ENCODE peak calls at places on chromosome 16, in six cellular contexts. One of them, this sample, is unnamed.

GRCh38 chr16:15967223-15967546 is 17.8 kb downstream of the ABCC1 start:
- DNase-seq in K562: no peak
- DNase-seq in A549: no peak
- DNase-seq in PC-3: no peak
- DNase-seq in MM.1S: no peak
- DNase-seq in neural progenitor cell: no peak
- DNase-seq in this sample: no peak

GRCh38 chr16:27240948-27241531 is 27.5 kb downstream of the NSMCE1 start:
- DNase-seq in K562: no peak
- DNase-seq in A549: no peak
- DNase-seq in PC-3: peak
- DNase-seq in MM.1S: no peak
- DNase-seq in neural progenitor cell: no peak
- DNase-seq in this sample: no peak

GRCh38 chr16:79381552-79382042 is 218.9 kb downstream of the MAF start:
- DNase-seq in K562: no peak
- DNase-seq in A549: no peak
- DNase-seq in PC-3: no peak
- DNase-seq in MM.1S: no peak
- DNase-seq in neural progenitor cell: no peak
- DNase-seq in this sample: peak

GRCh38 chr16:31077592-31078199 is 3.5 kb downstream of the ZNF646 start:
- DNase-seq in K562: no peak
- DNase-seq in A549: no peak
- DNase-seq in PC-3: no peak
- DNase-seq in MM.1S: no peak
- DNase-seq in neural progenitor cell: no peak
- DNase-seq in this sample: no peak

GRCh38 chr16:19882186-19882585 is 2.5 kb downstream of the GPRC5B start:
- DNase-seq in K562: no peak
- DNase-seq in A549: no peak
- DNase-seq in PC-3: no peak
- DNase-seq in MM.1S: no peak
- DNase-seq in neural progenitor cell: peak
- DNase-seq in this sample: no peak

GRCh38 chr16:29806096-29806579 is at the start of gene MAZ:
- DNase-seq in K562: peak
- DNase-seq in A549: no peak
- DNase-seq in PC-3: no peak
- DNase-seq in MM.1S: peak
- DNase-seq in neural progenitor cell: no peak
- DNase-seq in this sample: peak

GRCh38 chr16:87132361-87133014 is 184.7 kb downstream of the C16orf95 start:
- DNase-seq in K562: no peak
- DNase-seq in A549: no peak
- DNase-seq in PC-3: peak
- DNase-seq in MM.1S: no peak
- DNase-seq in neural progenitor cell: peak
- DNase-seq in this sample: peak

GRCh38 chr16:66894948-66895696 is 14.8 kb downstream of the PDP2 start:
- DNase-seq in K562: peak
- DNase-seq in A549: peak
- DNase-seq in PC-3: peak
- DNase-seq in MM.1S: peak
- DNase-seq in neural progenitor cell: peak
- DNase-seq in this sample: peak

GRCh38 chr16:1338119-1338730 is 4.8 kb downstream of the BAIAP3 start:
- DNase-seq in K562: no peak
- DNase-seq in A549: peak
- DNase-seq in PC-3: peak
- DNase-seq in MM.1S: no peak
- DNase-seq in neural progenitor cell: peak
- DNase-seq in this sample: peak

GRCh38 chr16:51615141-51615540 is 464.1 kb upstream of the SALL1 start:
- DNase-seq in K562: no peak
- DNase-seq in A549: no peak
- DNase-seq in PC-3: no peak
- DNase-seq in MM.1S: no peak
- DNase-seq in neural progenitor cell: peak
- DNase-seq in this sample: no peak

GRCh38 chr16:87740909-87741424 is 24.8 kb downstream of the KLHDC4 start:
- DNase-seq in K562: no peak
- DNase-seq in A549: no peak
- DNase-seq in PC-3: no peak
- DNase-seq in MM.1S: no peak
- DNase-seq in neural progenitor cell: no peak
- DNase-seq in this sample: no peak

GRCh38 chr16:79469999-79470398 is 130.5 kb downstream of the MAF start:
- DNase-seq in K562: no peak
- DNase-seq in A549: no peak
- DNase-seq in PC-3: no peak
- DNase-seq in MM.1S: no peak
- DNase-seq in neural progenitor cell: no peak
- DNase-seq in this sample: peak

GRCh38 chr16:67395458-67396158 is 2.3 kb upstream of the TPPP3 start:
- DNase-seq in K562: no peak
- DNase-seq in A549: no peak
- DNase-seq in PC-3: no peak
- DNase-seq in MM.1S: no peak
- DNase-seq in neural progenitor cell: peak
- DNase-seq in this sample: no peak

GRCh38 chr16:81315271-81316175 is 761 bp downstream of the GAN start:
- DNase-seq in K562: peak
- DNase-seq in A549: peak
- DNase-seq in PC-3: peak
- DNase-seq in MM.1S: peak
- DNase-seq in neural progenitor cell: peak
- DNase-seq in this sample: peak

GRCh38 chr16:10805362-10805761 is 13.2 kb downstream of the TVP23A start:
- DNase-seq in K562: no peak
- DNase-seq in A549: no peak
- DNase-seq in PC-3: no peak
- DNase-seq in MM.1S: no peak
- DNase-seq in neural progenitor cell: no peak
- DNase-seq in this sample: no peak

GRCh38 chr16:66549284-66550131 is at the start of gene TK2:
- DNase-seq in K562: peak
- DNase-seq in A549: peak
- DNase-seq in PC-3: peak
- DNase-seq in MM.1S: peak
- DNase-seq in neural progenitor cell: peak
- DNase-seq in this sample: peak

GRCh38 chr16:27638833-27639587 is 89.1 kb downstream of the KATNIP start:
- DNase-seq in K562: no peak
- DNase-seq in A549: no peak
- DNase-seq in PC-3: no peak
- DNase-seq in MM.1S: no peak
- DNase-seq in neural progenitor cell: no peak
- DNase-seq in this sample: no peak

GRCh38 chr16:57480127-57480753 is 6.1 kb downstream of the DOK4 start:
- DNase-seq in K562: peak
- DNase-seq in A549: peak
- DNase-seq in PC-3: no peak
- DNase-seq in MM.1S: no peak
- DNase-seq in neural progenitor cell: no peak
- DNase-seq in this sample: peak

GRCh38 chr16:24151482-24151939 is 104.6 kb upstream of the CACNG3 start:
- DNase-seq in K562: no peak
- DNase-seq in A549: no peak
- DNase-seq in PC-3: no peak
- DNase-seq in MM.1S: no peak
- DNase-seq in neural progenitor cell: peak
- DNase-seq in this sample: no peak

DNA sequence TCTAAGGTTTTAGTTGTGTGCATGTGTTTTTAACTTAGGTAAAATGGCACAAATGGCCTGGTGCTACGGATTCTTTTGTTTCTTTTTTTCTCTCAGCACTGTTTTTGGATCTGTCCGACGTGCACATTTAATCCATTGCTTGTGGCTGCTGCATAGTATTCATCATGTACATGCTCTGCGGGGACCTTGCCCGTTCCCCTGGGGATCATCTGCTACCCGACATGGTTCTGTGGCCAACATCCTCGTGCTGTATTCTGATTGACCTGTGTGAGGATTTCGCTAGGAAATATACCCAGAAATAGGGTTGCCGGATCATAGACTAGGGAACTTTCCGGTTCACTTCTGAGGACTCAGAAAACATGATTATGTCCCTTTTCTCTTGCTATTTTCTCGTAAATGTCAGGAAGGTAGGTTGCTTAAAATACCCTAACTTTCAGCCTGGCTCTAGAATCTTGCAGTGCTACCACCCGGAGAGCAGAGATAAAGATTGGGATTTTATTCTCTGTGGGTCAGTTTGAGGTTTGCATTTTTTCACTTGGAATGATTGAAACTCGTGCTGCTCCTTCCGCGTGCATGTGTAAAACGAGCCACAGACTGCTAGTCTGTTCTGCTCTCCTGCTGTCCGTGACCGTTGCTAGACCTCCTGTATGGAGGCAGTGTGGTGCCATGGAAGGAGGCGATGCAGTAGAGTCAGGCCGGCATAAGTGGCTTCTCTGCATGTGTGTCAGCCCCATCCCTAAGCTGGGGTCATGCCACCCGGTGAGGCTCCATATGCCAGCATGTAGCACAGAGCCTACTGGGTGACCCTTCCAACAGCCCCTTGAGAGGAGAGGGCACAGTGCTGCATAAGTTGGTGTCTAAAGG is 42.8 kb downstream of the LDHD start:
- DNase-seq in K562: no peak
- DNase-seq in A549: no peak
- DNase-seq in PC-3: no peak
- DNase-seq in MM.1S: no peak
- DNase-seq in neural progenitor cell: no peak
- DNase-seq in this sample: no peak
- H3K4me2 ChIP-seq in K562: peak
- H3K4me2 ChIP-seq in A549: no peak
- H3K4me2 ChIP-seq in PC-3: no peak
- H3K4me2 ChIP-seq in MM.1S: no peak
- H3K4me2 ChIP-seq in neural progenitor cell: no peak
- H3K4me2 ChIP-seq in this sample: no peak

GRCh38 chr16:49855822-49856740 is at the start of gene ZNF423:
- DNase-seq in K562: no peak
- DNase-seq in A549: no peak
- DNase-seq in PC-3: no peak
- DNase-seq in MM.1S: no peak
- DNase-seq in neural progenitor cell: peak
- DNase-seq in this sample: peak

GRCh38 chr16:49855280-49855821 is 561 bp downstream of the ZNF423 start:
- DNase-seq in K562: peak
- DNase-seq in A549: peak
- DNase-seq in PC-3: peak
- DNase-seq in MM.1S: peak
- DNase-seq in neural progenitor cell: peak
- DNase-seq in this sample: peak

GRCh38 chr16:49858200-49859129 is 2.6 kb upstream of the ZNF423 start:
- DNase-seq in K562: peak
- DNase-seq in A549: peak
- DNase-seq in PC-3: no peak
- DNase-seq in MM.1S: no peak
- DNase-seq in neural progenitor cell: peak
- DNase-seq in this sample: peak

GRCh38 chr16:49857423-49858181 is 1.7 kb upstream of the ZNF423 start:
- DNase-seq in K562: peak
- DNase-seq in A549: peak
- DNase-seq in PC-3: peak
- DNase-seq in MM.1S: peak
- DNase-seq in neural progenitor cell: peak
- DNase-seq in this sample: peak

GRCh38 chr16:49856741-49857330 is 924 bp upstream of the ZNF423 start:
- DNase-seq in K562: peak
- DNase-seq in A549: peak
- DNase-seq in PC-3: peak
- DNase-seq in MM.1S: peak
- DNase-seq in neural progenitor cell: peak
- DNase-seq in this sample: peak
- H3K4me2 ChIP-seq in K562: no peak
- H3K4me2 ChIP-seq in A549: peak
- H3K4me2 ChIP-seq in PC-3: peak
- H3K4me2 ChIP-seq in MM.1S: peak
- H3K4me2 ChIP-seq in neural progenitor cell: peak
- H3K4me2 ChIP-seq in this sample: peak

GRCh38 chr16:12290868-12291267 is 314.3 kb downstream of the SNX29 start:
- DNase-seq in K562: no peak
- DNase-seq in A549: no peak
- DNase-seq in PC-3: no peak
- DNase-seq in MM.1S: no peak
- DNase-seq in neural progenitor cell: no peak
- DNase-seq in this sample: no peak
- H3K4me2 ChIP-seq in K562: no peak
- H3K4me2 ChIP-seq in A549: no peak
- H3K4me2 ChIP-seq in PC-3: no peak
- H3K4me2 ChIP-seq in MM.1S: no peak
- H3K4me2 ChIP-seq in neural progenitor cell: no peak
- H3K4me2 ChIP-seq in this sample: no peak

DNA sequence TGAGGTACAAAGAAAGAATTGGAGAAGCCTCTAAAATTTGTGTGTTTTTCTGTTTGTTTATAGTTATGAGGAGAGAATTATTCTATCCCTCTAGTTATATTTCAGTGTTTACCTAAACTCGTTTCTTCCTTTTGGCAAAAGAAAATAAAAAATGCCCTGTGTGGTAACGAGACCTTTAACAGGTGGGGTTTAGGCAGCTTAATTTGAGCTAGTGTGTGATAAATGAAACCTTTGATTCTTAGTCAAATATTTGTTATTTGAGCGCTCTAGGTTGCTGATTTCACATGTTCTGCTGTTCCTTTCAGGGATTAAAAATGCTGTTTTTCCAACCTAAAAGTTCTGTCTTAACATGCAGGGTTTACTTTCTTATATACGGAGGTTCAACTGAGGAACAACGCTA is 17.5 kb downstream of the ERCC4 start:
- DNase-seq in K562: no peak
- DNase-seq in A549: no peak
- DNase-seq in PC-3: no peak
- DNase-seq in MM.1S: no peak
- DNase-seq in neural progenitor cell: no peak
- DNase-seq in this sample: no peak
- H3K4me2 ChIP-seq in K562: no peak
- H3K4me2 ChIP-seq in A549: peak
- H3K4me2 ChIP-seq in PC-3: no peak
- H3K4me2 ChIP-seq in MM.1S: no peak
- H3K4me2 ChIP-seq in neural progenitor cell: no peak
- H3K4me2 ChIP-seq in this sample: no peak

GRCh38 chr16:48292452-48292851 is 45.1 kb upstream of the ABCC11 start:
- DNase-seq in K562: no peak
- DNase-seq in A549: no peak
- DNase-seq in PC-3: peak
- DNase-seq in MM.1S: no peak
- DNase-seq in neural progenitor cell: no peak
- DNase-seq in this sample: no peak
- H3K4me2 ChIP-seq in K562: no peak
- H3K4me2 ChIP-seq in A549: no peak
- H3K4me2 ChIP-seq in PC-3: peak
- H3K4me2 ChIP-seq in MM.1S: no peak
- H3K4me2 ChIP-seq in neural progenitor cell: no peak
- H3K4me2 ChIP-seq in this sample: no peak

GRCh38 chr16:85138073-85138824 is 26.0 kb upstream of the CIBAR2 start:
- DNase-seq in K562: no peak
- DNase-seq in A549: no peak
- DNase-seq in PC-3: no peak
- DNase-seq in MM.1S: no peak
- DNase-seq in neural progenitor cell: no peak
- DNase-seq in this sample: no peak
- H3K4me2 ChIP-seq in K562: no peak
- H3K4me2 ChIP-seq in A549: peak
- H3K4me2 ChIP-seq in PC-3: peak
- H3K4me2 ChIP-seq in MM.1S: no peak
- H3K4me2 ChIP-seq in neural progenitor cell: no peak
- H3K4me2 ChIP-seq in this sample: peak

GRCh38 chr16:50012182-50012581 is 12.8 kb upstream of the CNEP1R1 start:
- DNase-seq in K562: no peak
- DNase-seq in A549: no peak
- DNase-seq in PC-3: no peak
- DNase-seq in MM.1S: no peak
- DNase-seq in neural progenitor cell: no peak
- DNase-seq in this sample: no peak
- H3K4me2 ChIP-seq in K562: no peak
- H3K4me2 ChIP-seq in A549: no peak
- H3K4me2 ChIP-seq in PC-3: no peak
- H3K4me2 ChIP-seq in MM.1S: no peak
- H3K4me2 ChIP-seq in neural progenitor cell: no peak
- H3K4me2 ChIP-seq in this sample: no peak